ENCODE peak calls at places on chromosome 1, in nine cellular contexts. V is IMR-90; X is mucosa of descending colon; O is ascending aorta; M is neural progenitor cell; B is left lung; U is psoas muscle; K is CD8-positive, alpha-beta T cell; W is heart left ventricle. R is an unnamed sample.

GRCh38 chr1:36942093-36942492 is 92.2 kb downstream of the GRIK3 start:
- DNase-seq in U (no peak), M (no peak), V (no peak), K (no peak), X (no peak), O (no peak), B (no peak), W (no peak), R (no peak)

GRCh38 chr1:25573591-25573930 is 30.2 kb downstream of the LDLRAP1 start:
- DNase-seq in M (no peak), K (no peak), W (no peak), X (no peak), U (no peak), O (no peak), B (peak; percentile 50), V (no peak), R (no peak)

GRCh38 chr1:239884776-239885175 is 206.9 kb upstream of the FMN2 start:
- DNase-seq in U (no peak), K (no peak), X (no peak), M (no peak), O (no peak), V (no peak), B (no peak), W (no peak), R (no peak)

GRCh38 chr1:30474818-30475200 is 248.6 kb downstream of the MATN1 start:
- DNase-seq in X (no peak), M (no peak), O (peak; percentile 33), B (no peak), K (no peak), U (no peak), V (no peak), W (no peak), R (no peak)

GRCh38 chr1:19480282-19480681 is 5.1 kb downstream of the CAPZB start:
- DNase-seq in X (no peak), M (no peak), O (no peak), W (no peak), U (no peak), B (no peak), V (no peak), K (no peak), R (no peak)

GRCh38 chr1:115041654-115042053 is 12.0 kb downstream of the TSHB start:
- DNase-seq in W (no peak), V (no peak), U (no peak), O (no peak), M (peak; percentile 53), K (no peak), B (no peak), X (no peak), R (peak; percentile 30)

GRCh38 chr1:117093870-117094621 is 27.5 kb downstream of the TRIM45 start:
- DNase-seq in M (peak; percentile 22), B (no peak), W (no peak), K (peak; percentile 28), O (peak; percentile 63), U (no peak), V (peak; percentile 75), X (no peak), R (peak; percentile 90)

GRCh38 chr1:112544753-112545152 is 36.0 kb downstream of the WNT2B start:
- DNase-seq in M (no peak), O (no peak), B (no peak), K (no peak), W (no peak), V (peak; percentile 55), U (no peak), X (no peak), R (peak; percentile 94)

GRCh38 chr1:27301052-27301422 is 20.9 kb upstream of the TMEM222 start:
- DNase-seq in V (no peak), B (no peak), X (no peak), K (no peak), O (no peak), W (no peak), M (no peak), U (no peak), R (no peak)

GRCh38 chr1:94013331-94013925 is 104.2 kb upstream of the GCLM start:
- DNase-seq in M (no peak), W (no peak), V (no peak), U (no peak), B (no peak), X (no peak), O (no peak), K (no peak), R (no peak)

GRCh38 chr1:110765640-110766335 is 91.0 kb upstream of the KCNA3 start:
- DNase-seq in W (no peak), M (peak; percentile 64), K (peak; percentile 52), V (peak; percentile 62), X (no peak), B (no peak), U (no peak), O (no peak), R (peak; percentile 75)

GRCh38 chr1:18157968-18158367 is 50.4 kb downstream of the IGSF21 start:
- DNase-seq in B (no peak), M (no peak), X (no peak), U (no peak), O (no peak), K (no peak), V (no peak), W (no peak), R (no peak)
- TF ChIP-seq CTCF in B (no peak), M (no peak), X (no peak), U (no peak), O (no peak), K (no peak), V (no peak), W (no peak), R (no peak)

GRCh38 chr1:1940123-1940425 is 21.0 kb upstream of the TMEM52 start:
- DNase-seq in O (no peak), W (no peak), U (no peak), B (no peak), K (no peak), M (no peak), V (no peak), X (no peak), R (no peak)

GRCh38 chr1:1942753-1943656 is 23.9 kb upstream of the TMEM52 start:
- DNase-seq in X (peak; percentile 53), V (no peak), W (no peak), O (no peak), K (no peak), M (no peak), B (no peak), U (no peak), R (no peak)

GRCh38 chr1:1941868-1942752 is 23.0 kb upstream of the TMEM52 start:
- DNase-seq in B (no peak), U (no peak), X (no peak), M (no peak), V (no peak), K (no peak), O (no peak), W (no peak), R (no peak)

GRCh38 chr1:1939296-1940122 is 20.4 kb upstream of the TMEM52 start:
- DNase-seq in M (peak; percentile 1), B (no peak), U (no peak), X (no peak), K (no peak), O (no peak), V (no peak), W (no peak), R (no peak)

GRCh38 chr1:1941211-1941841 is 22.2 kb upstream of the TMEM52 start:
- DNase-seq in O (no peak), V (no peak), K (no peak), U (no peak), M (peak; percentile 1), B (no peak), W (no peak), X (no peak), R (no peak)
- H3K4me3 ChIP-seq in O (no peak overlapping the region), V (no peak overlapping the region), K (no peak overlapping the region), U (no peak overlapping the region), M (no peak overlapping the region), B (no peak overlapping the region), W (no peak overlapping the region), X (no peak overlapping the region), R (no peak overlapping the region)

GRCh38 chr1:235601087-235601486 is 48.5 kb downstream of the GNG4 start:
- DNase-seq in V (no peak), X (no peak), O (no peak), M (peak; percentile 60), U (no peak), W (no peak), K (no peak), B (no peak), R (peak; percentile 43)
- TF ChIP-seq CTCF in V (peak; percentile 39), X (no peak), O (no peak), M (peak; percentile 63), U (no peak), W (no peak), K (peak; percentile 9), B (no peak), R (peak; percentile 74)

GRCh38 chr1:21291964-21292363 is 1.7 kb upstream of the ECE1 start:
- DNase-seq in B (no peak), W (no peak), X (no peak), M (no peak), U (no peak), O (no peak), V (no peak), K (no peak), R (no peak)

GRCh38 chr1:21293537-21294265 is 3.4 kb upstream of the ECE1 start:
- DNase-seq in K (peak; percentile 75), B (no peak), W (no peak), O (no peak), V (no peak), X (no peak), U (no peak), M (no peak), R (no peak)

GRCh38 chr1:21294266-21295058 is 4.2 kb upstream of the ECE1 start:
- DNase-seq in W (no peak), U (no peak), O (no peak), M (no peak), K (peak; percentile 95), V (no peak), B (peak; percentile 69), X (peak; percentile 65), R (no peak)

GRCh38 chr1:21292503-21292990 is 2.3 kb upstream of the ECE1 start:
- DNase-seq in M (no peak), O (no peak), W (no peak), B (no peak), X (no peak), V (no peak), K (no peak), U (no peak), R (no peak)

DNA sequence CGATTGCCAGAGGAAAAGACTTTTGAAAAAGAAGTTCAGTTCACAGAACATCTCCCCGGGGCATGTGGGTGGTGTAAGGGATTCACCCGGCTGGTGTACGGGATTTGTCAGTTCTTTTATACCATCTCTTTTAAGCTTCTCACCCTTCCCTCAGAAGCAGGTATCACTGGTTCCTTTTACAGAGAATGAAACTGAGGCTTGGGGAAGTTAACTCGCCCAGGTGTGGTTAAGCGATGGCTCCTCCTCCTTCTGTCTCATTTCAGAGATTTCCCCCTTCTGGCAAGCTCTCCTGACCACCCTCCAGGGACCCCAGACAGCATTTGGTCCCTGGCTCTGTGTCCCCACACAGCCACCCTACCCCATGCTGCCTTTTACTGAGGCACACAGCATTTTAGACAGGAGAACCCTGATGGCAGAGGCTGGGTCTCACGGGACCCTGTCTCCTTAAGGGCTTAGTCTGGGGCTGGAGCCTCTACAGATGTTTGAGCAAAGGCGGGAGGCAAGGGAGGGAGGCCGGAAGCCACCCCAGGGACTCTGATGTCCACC is 2.8 kb upstream of the ECE1 start:
- DNase-seq in V (no peak), U (no peak), B (no peak), O (no peak), K (peak; percentile 56), M (no peak), W (no peak), X (no peak), R (no peak)
- H3K4me3 ChIP-seq in V (no peak overlapping the region), U (no peak overlapping the region), B (no peak overlapping the region), O (no peak overlapping the region), K (peak overlapping the region; percentile 86), M (no peak overlapping the region), W (no peak overlapping the region), X (no peak overlapping the region), R (no peak overlapping the region)

GRCh38 chr1:166676981-166677380 is 162.3 kb upstream of the POGK start:
- DNase-seq in K (no peak), W (no peak), X (no peak), V (no peak), U (no peak), O (no peak), B (no peak), M (no peak), R (no peak)
- TF ChIP-seq CTCF in K (no peak), W (no peak), X (no peak), V (no peak), U (no peak), O (no peak), B (no peak), M (no peak), R (no peak)